ENCODE peak calls at places on chromosome 4, in eight cellular contexts. Q, D, U, E, R, F, L and V are unnamed samples.

GRCh38 chr4:22500831-22501714 is 14.8 kb downstream of the ADGRA3 start:
- DNase-seq in F (peak), R (no peak), L (peak), D (no peak), Q (no peak), E (no peak), U (peak), V (peak)

GRCh38 chr4:30208731-30209435 is 511.3 kb upstream of the PCDH7 start:
- DNase-seq in E (no peak), F (no peak), D (no peak), Q (no peak), R (no peak), U (peak), L (peak), V (no peak)

GRCh38 chr4:10102981-10103330 is 13.6 kb downstream of the WDR1 start:
- DNase-seq in F (no peak), Q (no peak), L (no peak), E (no peak), R (no peak), D (no peak), U (no peak), V (no peak)

GRCh38 chr4:94849901-94850300 is 92.1 kb downstream of the BMPR1B start:
- DNase-seq in U (no peak), R (no peak), E (no peak), Q (no peak), D (no peak), F (no peak), L (no peak), V (no peak)

GRCh38 chr4:42612898-42613297 is 44.0 kb downstream of the ATP8A1 start:
- DNase-seq in E (no peak), D (no peak), Q (no peak), F (no peak), R (no peak), U (no peak), L (no peak), V (no peak)

GRCh38 chr4:107654694-107655093 is 65.3 kb downstream of the PAPSS1 start:
- DNase-seq in Q (no peak), R (no peak), F (no peak), U (no peak), D (no peak), E (no peak), L (peak), V (no peak)

GRCh38 chr4:15132739-15133138 is 130.5 kb downstream of the CPEB2 start:
- DNase-seq in L (no peak), R (no peak), Q (no peak), U (no peak), E (no peak), D (no peak), F (no peak), V (peak)

GRCh38 chr4:113958766-113959540 is 20.5 kb downstream of the ARSJ start:
- DNase-seq in R (no peak), U (peak), F (no peak), L (peak), Q (no peak), D (no peak), E (no peak), V (peak)

GRCh38 chr4:98482847-98483806 is 175.3 kb downstream of the TSPAN5 start:
- DNase-seq in R (no peak), Q (no peak), U (peak), F (no peak), E (no peak), L (peak), D (peak), V (no peak)

GRCh38 chr4:127708985-127709384 is 21.2 kb upstream of the SLC25A31 start:
- DNase-seq in F (no peak), D (no peak), U (peak), Q (no peak), R (no peak), E (no peak), L (peak), V (peak)

GRCh38 chr4:40698733-40699132 is 51.0 kb upstream of the NSUN7 start:
- DNase-seq in Q (no peak), U (no peak), R (no peak), F (no peak), L (no peak), E (no peak), D (no peak), V (no peak)